ENCODE peak calls at places on chromosome 7, in seven cellular contexts. One of them, this sample, is unnamed.

GRCh38 chr7:79096361-79096805 is 357.1 kb downstream of the MAGI2 start:
- DNase-seq in psoas muscle: no peak
- DNase-seq in right lobe of liver: no peak
- DNase-seq in astrocyte of the spinal cord: peak; percentile 1
- DNase-seq in cardiac fibroblast: peak; percentile 62
- DNase-seq in mucosa of descending colon: no peak
- DNase-seq in fibroblast of lung: no peak
- DNase-seq in this sample: peak; percentile 13

GRCh38 chr7:94190599-94191061 is 186.5 kb upstream of the BET1 start:
- DNase-seq in cardiac fibroblast: peak; percentile 96
- DNase-seq in mucosa of descending colon: no peak
- DNase-seq in astrocyte of the spinal cord: peak; percentile 98
- DNase-seq in psoas muscle: no peak
- DNase-seq in right lobe of liver: no peak
- DNase-seq in fibroblast of lung: peak; percentile 98
- DNase-seq in this sample: peak; percentile 99

GRCh38 chr7:143355450-143356385 is 6.8 kb downstream of the FAM131B start:
- DNase-seq in psoas muscle: no peak
- DNase-seq in right lobe of liver: no peak
- DNase-seq in fibroblast of lung: no peak
- DNase-seq in mucosa of descending colon: no peak
- DNase-seq in astrocyte of the spinal cord: peak; percentile 74
- DNase-seq in cardiac fibroblast: no peak
- DNase-seq in this sample: no peak

GRCh38 chr7:118013252-118014010 is 140.2 kb upstream of the CTTNBP2 start:
- DNase-seq in cardiac fibroblast: no peak
- DNase-seq in psoas muscle: no peak
- DNase-seq in fibroblast of lung: no peak
- DNase-seq in mucosa of descending colon: no peak
- DNase-seq in astrocyte of the spinal cord: no peak
- DNase-seq in right lobe of liver: no peak
- DNase-seq in this sample: no peak

GRCh38 chr7:55065079-55065478 is 46.3 kb downstream of the EGFR start:
- DNase-seq in mucosa of descending colon: no peak
- DNase-seq in right lobe of liver: no peak
- DNase-seq in astrocyte of the spinal cord: peak; percentile 96
- DNase-seq in psoas muscle: peak; percentile 80
- DNase-seq in cardiac fibroblast: peak; percentile 99
- DNase-seq in fibroblast of lung: peak; percentile 98
- DNase-seq in this sample: peak; percentile 99

GRCh38 chr7:23544913-23545354 is 13.2 kb upstream of the TRA2A start:
- DNase-seq in psoas muscle: no peak
- DNase-seq in mucosa of descending colon: no peak
- DNase-seq in fibroblast of lung: peak; percentile 42
- DNase-seq in astrocyte of the spinal cord: peak; percentile 35
- DNase-seq in right lobe of liver: no peak
- DNase-seq in cardiac fibroblast: peak; percentile 61
- DNase-seq in this sample: peak; percentile 37

GRCh38 chr7:141071260-141071854 is 2.5 kb upstream of the TMEM178B start:
- DNase-seq in right lobe of liver: peak; percentile 21
- DNase-seq in cardiac fibroblast: peak; percentile 22
- DNase-seq in psoas muscle: peak; percentile 74
- DNase-seq in astrocyte of the spinal cord: peak; percentile 15
- DNase-seq in mucosa of descending colon: no peak
- DNase-seq in fibroblast of lung: peak; percentile 49
- DNase-seq in this sample: peak; percentile 22

GRCh38 chr7:20787658-20788057 is 972 bp upstream of the SP8 start:
- DNase-seq in fibroblast of lung: no peak
- DNase-seq in cardiac fibroblast: no peak
- DNase-seq in right lobe of liver: no peak
- DNase-seq in mucosa of descending colon: no peak
- DNase-seq in astrocyte of the spinal cord: no peak
- DNase-seq in psoas muscle: no peak
- DNase-seq in this sample: no peak

GRCh38 chr7:106382929-106383328 is 98.1 kb upstream of the NAMPT start:
- DNase-seq in mucosa of descending colon: no peak
- DNase-seq in astrocyte of the spinal cord: no peak
- DNase-seq in psoas muscle: no peak
- DNase-seq in cardiac fibroblast: no peak
- DNase-seq in fibroblast of lung: no peak
- DNase-seq in right lobe of liver: no peak
- DNase-seq in this sample: no peak

GRCh38 chr7:142739927-142740492 is 9.3 kb upstream of the PRSS1 start:
- DNase-seq in mucosa of descending colon: no peak
- DNase-seq in fibroblast of lung: no peak
- DNase-seq in cardiac fibroblast: no peak
- DNase-seq in astrocyte of the spinal cord: no peak
- DNase-seq in psoas muscle: no peak
- DNase-seq in right lobe of liver: no peak
- DNase-seq in this sample: no peak

GRCh38 chr7:6111041-6111440 is 79.9 kb downstream of the ANKRD61 start:
- DNase-seq in astrocyte of the spinal cord: no peak
- DNase-seq in right lobe of liver: no peak
- DNase-seq in fibroblast of lung: no peak
- DNase-seq in cardiac fibroblast: no peak
- DNase-seq in mucosa of descending colon: no peak
- DNase-seq in psoas muscle: no peak
- DNase-seq in this sample: no peak

GRCh38 chr7:29398011-29398410 is 165.6 kb upstream of the PRR15 start:
- DNase-seq in fibroblast of lung: no peak
- DNase-seq in cardiac fibroblast: no peak
- DNase-seq in psoas muscle: no peak
- DNase-seq in mucosa of descending colon: no peak
- DNase-seq in right lobe of liver: no peak
- DNase-seq in astrocyte of the spinal cord: no peak
- DNase-seq in this sample: no peak

GRCh38 chr7:111364413-111364812 is 197.9 kb downstream of the IMMP2L start:
- DNase-seq in right lobe of liver: no peak
- DNase-seq in cardiac fibroblast: peak; percentile 59
- DNase-seq in mucosa of descending colon: no peak
- DNase-seq in astrocyte of the spinal cord: peak; percentile 48
- DNase-seq in psoas muscle: no peak
- DNase-seq in fibroblast of lung: peak; percentile 80
- DNase-seq in this sample: peak; percentile 38

GRCh38 chr7:135213831-135214230 is 2.5 kb upstream of the WDR91 start:
- DNase-seq in astrocyte of the spinal cord: no peak
- DNase-seq in fibroblast of lung: no peak
- DNase-seq in psoas muscle: no peak
- DNase-seq in mucosa of descending colon: no peak
- DNase-seq in right lobe of liver: no peak
- DNase-seq in cardiac fibroblast: no peak
- DNase-seq in this sample: no peak

GRCh38 chr7:117871778-117872538 is 1.3 kb downstream of the CTTNBP2 start:
- DNase-seq in psoas muscle: peak; percentile 51
- DNase-seq in astrocyte of the spinal cord: peak; percentile 36
- DNase-seq in mucosa of descending colon: no peak
- DNase-seq in right lobe of liver: peak; percentile 19
- DNase-seq in fibroblast of lung: peak; percentile 32
- DNase-seq in cardiac fibroblast: no peak
- DNase-seq in this sample: peak; percentile 15

GRCh38 chr7:21980921-21981320 is 35.2 kb upstream of the CDCA7L start:
- DNase-seq in astrocyte of the spinal cord: no peak
- DNase-seq in psoas muscle: no peak
- DNase-seq in cardiac fibroblast: no peak
- DNase-seq in mucosa of descending colon: no peak
- DNase-seq in fibroblast of lung: no peak
- DNase-seq in right lobe of liver: no peak
- DNase-seq in this sample: no peak

GRCh38 chr7:21986101-21986500 is 40.4 kb upstream of the CDCA7L start:
- DNase-seq in fibroblast of lung: no peak
- DNase-seq in psoas muscle: no peak
- DNase-seq in astrocyte of the spinal cord: no peak
- DNase-seq in mucosa of descending colon: no peak
- DNase-seq in cardiac fibroblast: no peak
- DNase-seq in right lobe of liver: no peak
- DNase-seq in this sample: no peak

GRCh38 chr7:21984042-21984441 is 38.3 kb upstream of the CDCA7L start:
- DNase-seq in astrocyte of the spinal cord: no peak
- DNase-seq in fibroblast of lung: no peak
- DNase-seq in mucosa of descending colon: no peak
- DNase-seq in psoas muscle: no peak
- DNase-seq in right lobe of liver: no peak
- DNase-seq in cardiac fibroblast: peak; percentile 4
- DNase-seq in this sample: no peak

GRCh38 chr7:21981524-21981923 is 35.8 kb upstream of the CDCA7L start:
- DNase-seq in cardiac fibroblast: no peak
- DNase-seq in right lobe of liver: no peak
- DNase-seq in fibroblast of lung: no peak
- DNase-seq in mucosa of descending colon: no peak
- DNase-seq in psoas muscle: no peak
- DNase-seq in astrocyte of the spinal cord: no peak
- DNase-seq in this sample: no peak
- TF ChIP-seq CTCF in cardiac fibroblast: no peak
- TF ChIP-seq CTCF in right lobe of liver: no peak
- TF ChIP-seq CTCF in fibroblast of lung: no peak
- TF ChIP-seq CTCF in mucosa of descending colon: no peak
- TF ChIP-seq CTCF in psoas muscle: no peak
- TF ChIP-seq CTCF in astrocyte of the spinal cord: no peak
- TF ChIP-seq CTCF in this sample: no peak

DNA sequence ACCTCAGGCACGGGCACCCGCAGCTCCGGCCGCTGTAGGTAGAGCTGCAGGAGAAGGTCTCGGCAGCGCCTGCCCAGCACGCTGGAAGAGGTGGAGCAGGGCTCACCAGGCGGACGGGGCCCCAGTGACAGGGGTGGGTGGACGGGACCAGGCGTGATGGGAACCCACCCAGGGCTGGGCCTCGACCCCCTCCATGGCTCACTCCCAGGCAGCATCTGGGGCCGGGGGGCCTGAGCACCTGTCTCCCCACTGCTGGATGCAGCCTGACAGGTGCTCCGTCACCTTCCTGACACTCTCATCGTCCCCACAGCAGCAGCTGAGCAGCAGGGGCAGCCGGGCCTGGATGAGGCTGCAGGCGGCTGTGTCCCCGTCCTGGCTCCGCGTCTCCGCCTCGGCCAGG is 16.7 kb upstream of the MICALL2 start:
- DNase-seq in fibroblast of lung: no peak
- DNase-seq in psoas muscle: no peak
- DNase-seq in mucosa of descending colon: no peak
- DNase-seq in right lobe of liver: no peak
- DNase-seq in cardiac fibroblast: no peak
- DNase-seq in astrocyte of the spinal cord: no peak
- DNase-seq in this sample: no peak
- H3K4me3 ChIP-seq in fibroblast of lung: no peak overlapping the region
- H3K4me3 ChIP-seq in psoas muscle: no peak overlapping the region
- H3K4me3 ChIP-seq in mucosa of descending colon: no peak overlapping the region
- H3K4me3 ChIP-seq in right lobe of liver: no peak overlapping the region
- H3K4me3 ChIP-seq in cardiac fibroblast: no peak overlapping the region
- H3K4me3 ChIP-seq in astrocyte of the spinal cord: no peak overlapping the region
- H3K4me3 ChIP-seq in this sample: no peak overlapping the region

GRCh38 chr7:50697686-50698085 is 85.0 kb downstream of the GRB10 start:
- DNase-seq in psoas muscle: no peak
- DNase-seq in cardiac fibroblast: no peak
- DNase-seq in fibroblast of lung: no peak
- DNase-seq in astrocyte of the spinal cord: no peak
- DNase-seq in mucosa of descending colon: no peak
- DNase-seq in right lobe of liver: no peak
- DNase-seq in this sample: no peak

GRCh38 chr7:50693475-50693874 is 89.2 kb downstream of the GRB10 start:
- DNase-seq in astrocyte of the spinal cord: peak; percentile 28
- DNase-seq in mucosa of descending colon: no peak
- DNase-seq in cardiac fibroblast: no peak
- DNase-seq in right lobe of liver: no peak
- DNase-seq in fibroblast of lung: no peak
- DNase-seq in psoas muscle: no peak
- DNase-seq in this sample: no peak

GRCh38 chr7:50699143-50699542 is 83.6 kb downstream of the GRB10 start:
- DNase-seq in fibroblast of lung: no peak
- DNase-seq in mucosa of descending colon: no peak
- DNase-seq in psoas muscle: no peak
- DNase-seq in right lobe of liver: no peak
- DNase-seq in cardiac fibroblast: no peak
- DNase-seq in astrocyte of the spinal cord: no peak
- DNase-seq in this sample: no peak

DNA sequence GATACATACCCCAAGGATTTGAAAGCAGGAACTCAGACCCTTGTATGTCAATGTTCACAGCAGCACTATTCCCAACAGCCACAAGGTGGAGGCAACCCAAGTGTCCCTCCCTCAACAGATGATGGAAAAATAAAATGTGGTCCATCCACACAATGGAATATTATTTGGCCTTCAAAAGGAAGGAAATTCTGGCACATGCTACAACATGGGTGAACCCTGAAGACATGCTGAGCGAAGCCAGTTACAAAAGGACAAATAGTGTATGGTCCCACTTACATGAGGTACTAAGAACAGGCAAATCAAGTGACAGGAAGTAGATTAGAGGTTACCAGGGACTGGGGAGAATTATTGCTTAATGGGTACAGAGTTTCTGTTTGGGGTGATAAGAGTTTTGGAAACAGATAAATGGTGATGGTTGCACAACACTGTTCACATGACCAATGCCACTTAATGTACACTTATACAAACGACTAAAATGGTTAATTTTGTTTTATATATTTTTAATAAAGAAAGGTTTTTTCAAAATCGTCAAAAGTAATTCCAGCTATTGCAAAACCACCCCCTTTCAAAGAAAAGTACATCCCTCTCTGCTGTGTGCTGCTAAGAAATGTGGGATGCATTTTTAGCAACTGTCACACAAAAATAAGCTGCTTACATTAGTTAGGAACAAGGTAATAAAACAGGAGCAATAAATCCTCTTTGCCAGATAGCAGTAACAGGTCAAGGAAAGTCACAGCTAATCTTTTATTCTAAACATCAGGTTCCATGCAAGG is 85.7 kb downstream of the GRB10 start:
- DNase-seq in psoas muscle: no peak
- DNase-seq in right lobe of liver: no peak
- DNase-seq in cardiac fibroblast: peak; percentile 43
- DNase-seq in astrocyte of the spinal cord: no peak
- DNase-seq in mucosa of descending colon: no peak
- DNase-seq in fibroblast of lung: no peak
- DNase-seq in this sample: peak; percentile 17
- TF ChIP-seq CTCF in psoas muscle: peak; percentile 47
- TF ChIP-seq CTCF in right lobe of liver: peak; percentile 63
- TF ChIP-seq CTCF in cardiac fibroblast: peak; percentile 62
- TF ChIP-seq CTCF in astrocyte of the spinal cord: peak; percentile 61
- TF ChIP-seq CTCF in mucosa of descending colon: no peak
- TF ChIP-seq CTCF in fibroblast of lung: peak; percentile 51
- TF ChIP-seq CTCF in this sample: peak; percentile 51

DNA sequence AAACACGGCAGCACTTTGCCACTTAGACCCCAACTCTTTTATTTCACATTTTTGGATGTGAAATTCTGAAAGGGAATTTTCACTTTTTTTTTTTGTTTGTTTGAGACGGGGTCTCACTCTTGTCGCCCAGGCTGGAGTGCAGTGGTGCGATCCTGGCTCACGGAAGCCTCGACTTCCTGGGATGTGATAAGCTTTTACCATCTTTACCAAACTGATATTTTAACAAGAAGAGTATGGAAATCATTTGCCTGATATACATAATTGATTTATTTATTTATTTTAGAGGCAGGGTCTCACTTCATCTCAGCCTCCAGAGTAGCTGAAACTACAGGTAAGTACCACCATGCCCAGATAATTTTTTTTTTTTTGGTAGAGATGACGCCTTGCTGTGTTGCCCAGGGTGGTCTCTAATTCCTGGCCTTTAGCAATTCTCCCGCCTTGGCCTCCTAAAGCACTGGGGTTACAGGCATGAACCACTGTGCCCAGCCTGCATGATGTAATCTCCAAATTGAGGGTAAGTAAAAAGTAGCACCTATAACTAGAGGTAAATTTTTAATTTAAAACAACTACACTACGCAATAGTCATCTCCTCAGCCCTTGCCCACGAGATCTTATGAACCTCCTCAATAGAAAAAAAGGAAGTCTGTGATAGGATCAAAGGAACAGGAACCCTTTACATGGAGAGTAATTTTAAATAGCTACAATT is 180.7 kb upstream of the KLF14 start:
- DNase-seq in cardiac fibroblast: no peak
- DNase-seq in astrocyte of the spinal cord: no peak
- DNase-seq in mucosa of descending colon: no peak
- DNase-seq in fibroblast of lung: no peak
- DNase-seq in right lobe of liver: no peak
- DNase-seq in psoas muscle: no peak
- DNase-seq in this sample: no peak
- H3K4me3 ChIP-seq in cardiac fibroblast: peak overlapping the region; percentile 29
- H3K4me3 ChIP-seq in astrocyte of the spinal cord: no peak overlapping the region
- H3K4me3 ChIP-seq in mucosa of descending colon: no peak overlapping the region
- H3K4me3 ChIP-seq in fibroblast of lung: peak overlapping the region; percentile 97
- H3K4me3 ChIP-seq in right lobe of liver: no peak overlapping the region
- H3K4me3 ChIP-seq in psoas muscle: peak overlapping the region; percentile 70
- H3K4me3 ChIP-seq in this sample: no peak overlapping the region

This sample was measured in fibroblast of the aortic adventitia.